ENCODE peak calls at places on chromosomes 12 and 14, in six cellular contexts. One of them, this sample, is unnamed.

GRCh38 chr12:704516-705242 is 41.4 kb upstream of the NINJ2 start:
- DNase-seq in GM23248: no peak
- DNase-seq in HCT116: no peak
- DNase-seq in endothelial cell of umbilical vein: no peak
- DNase-seq in SK-N-SH: no peak
- DNase-seq in DND-41: no peak
- DNase-seq in this sample: no peak

GRCh38 chr12:96434107-96434506 is 33.9 kb upstream of the CDK17 start:
- DNase-seq in HCT116: no peak
- DNase-seq in SK-N-SH: no peak
- DNase-seq in GM23248: peak
- DNase-seq in endothelial cell of umbilical vein: peak
- DNase-seq in DND-41: peak
- DNase-seq in this sample: no peak

GRCh38 chr12:101713059-101713682 is 15.7 kb downstream of the CHPT1 start:
- DNase-seq in GM23248: no peak
- DNase-seq in endothelial cell of umbilical vein: no peak
- DNase-seq in DND-41: no peak
- DNase-seq in HCT116: no peak
- DNase-seq in SK-N-SH: no peak
- DNase-seq in this sample: peak

GRCh38 chr12:6817662-6818157 is 3.9 kb upstream of the GPR162 start:
- DNase-seq in GM23248: no peak
- DNase-seq in DND-41: no peak
- DNase-seq in endothelial cell of umbilical vein: no peak
- DNase-seq in SK-N-SH: no peak
- DNase-seq in HCT116: no peak
- DNase-seq in this sample: no peak

GRCh38 chr14:81211844-81212243 is 8.9 kb downstream of the GTF2A1 start:
- DNase-seq in HCT116: no peak
- DNase-seq in GM23248: peak
- DNase-seq in SK-N-SH: peak
- DNase-seq in endothelial cell of umbilical vein: peak
- DNase-seq in DND-41: peak
- DNase-seq in this sample: peak

GRCh38 chr14:54725998-54726397 is 159.1 kb downstream of the SAMD4A start:
- DNase-seq in GM23248: no peak
- DNase-seq in endothelial cell of umbilical vein: no peak
- DNase-seq in DND-41: no peak
- DNase-seq in HCT116: no peak
- DNase-seq in SK-N-SH: no peak
- DNase-seq in this sample: no peak

GRCh38 chr12:54356951-54357356 is 7.3 kb downstream of the GPR84 start:
- DNase-seq in DND-41: no peak
- DNase-seq in GM23248: no peak
- DNase-seq in HCT116: no peak
- DNase-seq in SK-N-SH: no peak
- DNase-seq in endothelial cell of umbilical vein: no peak
- DNase-seq in this sample: no peak

GRCh38 chr12:132159555-132160003 is 15.3 kb downstream of the NOC4L start:
- DNase-seq in DND-41: no peak
- DNase-seq in HCT116: no peak
- DNase-seq in SK-N-SH: no peak
- DNase-seq in endothelial cell of umbilical vein: no peak
- DNase-seq in GM23248: no peak
- DNase-seq in this sample: no peak

GRCh38 chr12:59444932-59445331 is 150.9 kb upstream of the SLC16A7 start:
- DNase-seq in endothelial cell of umbilical vein: peak
- DNase-seq in DND-41: no peak
- DNase-seq in HCT116: no peak
- DNase-seq in SK-N-SH: no peak
- DNase-seq in GM23248: peak
- DNase-seq in this sample: no peak

GRCh38 chr12:1531160-1531653 is 63.2 kb downstream of the FBXL14 start:
- DNase-seq in endothelial cell of umbilical vein: no peak
- DNase-seq in DND-41: no peak
- DNase-seq in SK-N-SH: no peak
- DNase-seq in GM23248: peak
- DNase-seq in HCT116: no peak
- DNase-seq in this sample: no peak

GRCh38 chr12:115088328-115088994 is 404.5 kb upstream of the TBX3 start:
- DNase-seq in HCT116: no peak
- DNase-seq in DND-41: no peak
- DNase-seq in SK-N-SH: no peak
- DNase-seq in GM23248: peak
- DNase-seq in endothelial cell of umbilical vein: no peak
- DNase-seq in this sample: peak

GRCh38 chr12:68364893-68365725 is 32.9 kb upstream of the MDM1 start:
- DNase-seq in GM23248: peak
- DNase-seq in SK-N-SH: no peak
- DNase-seq in DND-41: peak
- DNase-seq in endothelial cell of umbilical vein: peak
- DNase-seq in HCT116: peak
- DNase-seq in this sample: peak

GRCh38 chr12:127063339-127064090 is 1203.5 kb upstream of the TMEM132C start:
- DNase-seq in HCT116: no peak
- DNase-seq in endothelial cell of umbilical vein: no peak
- DNase-seq in DND-41: no peak
- DNase-seq in GM23248: no peak
- DNase-seq in SK-N-SH: no peak
- DNase-seq in this sample: no peak

GRCh38 chr14:101559624-101560533 is 1.4 kb upstream of the DIO3 start:
- DNase-seq in endothelial cell of umbilical vein: no peak
- DNase-seq in GM23248: peak
- DNase-seq in SK-N-SH: peak
- DNase-seq in DND-41: no peak
- DNase-seq in HCT116: no peak
- DNase-seq in this sample: peak

GRCh38 chr12:98385636-98386035 is 129.8 kb upstream of the TMPO start:
- DNase-seq in endothelial cell of umbilical vein: no peak
- DNase-seq in DND-41: no peak
- DNase-seq in HCT116: no peak
- DNase-seq in SK-N-SH: no peak
- DNase-seq in GM23248: no peak
- DNase-seq in this sample: no peak

GRCh38 chr14:73254247-73255004 is 17.1 kb downstream of the PAPLN start:
- DNase-seq in SK-N-SH: no peak
- DNase-seq in endothelial cell of umbilical vein: no peak
- DNase-seq in GM23248: no peak
- DNase-seq in DND-41: no peak
- DNase-seq in HCT116: no peak
- DNase-seq in this sample: no peak

GRCh38 chr12:54141534-54142475 is 47.0 kb downstream of the SMUG1 start:
- DNase-seq in DND-41: no peak
- DNase-seq in SK-N-SH: no peak
- DNase-seq in endothelial cell of umbilical vein: no peak
- DNase-seq in GM23248: peak
- DNase-seq in HCT116: no peak
- DNase-seq in this sample: no peak

GRCh38 chr14:100883789-100884101 is 19.8 kb downstream of the RTL1 start:
- DNase-seq in DND-41: no peak
- DNase-seq in GM23248: no peak
- DNase-seq in endothelial cell of umbilical vein: no peak
- DNase-seq in SK-N-SH: no peak
- DNase-seq in HCT116: no peak
- DNase-seq in this sample: no peak

GRCh38 chr12:50765325-50765911 is 1.5 kb downstream of the ATF1 start:
- DNase-seq in GM23248: peak
- DNase-seq in HCT116: no peak
- DNase-seq in endothelial cell of umbilical vein: peak
- DNase-seq in SK-N-SH: peak
- DNase-seq in DND-41: peak
- DNase-seq in this sample: peak

GRCh38 chr12:6335451-6336078 is 6.3 kb downstream of the TNFRSF1A start:
- DNase-seq in endothelial cell of umbilical vein: peak
- DNase-seq in DND-41: peak
- DNase-seq in GM23248: peak
- DNase-seq in SK-N-SH: peak
- DNase-seq in HCT116: no peak
- DNase-seq in this sample: peak

GRCh38 chr14:85917631-85918030 is 387.7 kb downstream of the FLRT2 start:
- DNase-seq in GM23248: no peak
- DNase-seq in endothelial cell of umbilical vein: no peak
- DNase-seq in SK-N-SH: no peak
- DNase-seq in DND-41: no peak
- DNase-seq in HCT116: no peak
- DNase-seq in this sample: no peak

GRCh38 chr12:55931780-55932545 is 1.0 kb downstream of the DGKA start:
- DNase-seq in HCT116: no peak
- DNase-seq in DND-41: peak
- DNase-seq in SK-N-SH: peak
- DNase-seq in endothelial cell of umbilical vein: peak
- DNase-seq in GM23248: peak
- DNase-seq in this sample: peak

GRCh38 chr14:88802596-88802995 is 9.8 kb upstream of the EML5 start:
- DNase-seq in HCT116: no peak
- DNase-seq in endothelial cell of umbilical vein: no peak
- DNase-seq in GM23248: no peak
- DNase-seq in DND-41: no peak
- DNase-seq in SK-N-SH: no peak
- DNase-seq in this sample: no peak

GRCh38 chr14:32201816-32202467 is at the start of gene RNU6-7:
- DNase-seq in endothelial cell of umbilical vein: no peak
- DNase-seq in GM23248: peak
- DNase-seq in DND-41: no peak
- DNase-seq in SK-N-SH: peak
- DNase-seq in HCT116: no peak
- DNase-seq in this sample: peak

GRCh38 chr14:101254805-101255764 is 306.2 kb upstream of the DIO3 start:
- DNase-seq in endothelial cell of umbilical vein: no peak
- DNase-seq in GM23248: peak
- DNase-seq in SK-N-SH: peak
- DNase-seq in HCT116: no peak
- DNase-seq in DND-41: no peak
- DNase-seq in this sample: peak

GRCh38 chr12:98653866-98654493 is 8.9 kb downstream of the APAF1 start:
- DNase-seq in HCT116: peak
- DNase-seq in SK-N-SH: peak
- DNase-seq in GM23248: peak
- DNase-seq in endothelial cell of umbilical vein: peak
- DNase-seq in DND-41: no peak
- DNase-seq in this sample: peak

GRCh38 chr12:10701226-10701681 is 21.9 kb downstream of the YBX3 start:
- DNase-seq in endothelial cell of umbilical vein: no peak
- DNase-seq in HCT116: no peak
- DNase-seq in DND-41: no peak
- DNase-seq in GM23248: peak
- DNase-seq in SK-N-SH: no peak
- DNase-seq in this sample: no peak

GRCh38 chr12:113251404-113252070 is 30.3 kb downstream of the TPCN1 start:
- DNase-seq in SK-N-SH: no peak
- DNase-seq in DND-41: no peak
- DNase-seq in endothelial cell of umbilical vein: no peak
- DNase-seq in GM23248: no peak
- DNase-seq in HCT116: no peak
- DNase-seq in this sample: no peak

GRCh38 chr12:91178801-91179200 is 3.8 kb downstream of the DCN start:
- DNase-seq in endothelial cell of umbilical vein: no peak
- DNase-seq in GM23248: peak
- DNase-seq in SK-N-SH: no peak
- DNase-seq in HCT116: no peak
- DNase-seq in DND-41: no peak
- DNase-seq in this sample: no peak
- H3K4me3 ChIP-seq in endothelial cell of umbilical vein: no peak
- H3K4me3 ChIP-seq in GM23248: peak
- H3K4me3 ChIP-seq in SK-N-SH: no peak
- H3K4me3 ChIP-seq in HCT116: no peak
- H3K4me3 ChIP-seq in DND-41: no peak
- H3K4me3 ChIP-seq in this sample: peak

DNA sequence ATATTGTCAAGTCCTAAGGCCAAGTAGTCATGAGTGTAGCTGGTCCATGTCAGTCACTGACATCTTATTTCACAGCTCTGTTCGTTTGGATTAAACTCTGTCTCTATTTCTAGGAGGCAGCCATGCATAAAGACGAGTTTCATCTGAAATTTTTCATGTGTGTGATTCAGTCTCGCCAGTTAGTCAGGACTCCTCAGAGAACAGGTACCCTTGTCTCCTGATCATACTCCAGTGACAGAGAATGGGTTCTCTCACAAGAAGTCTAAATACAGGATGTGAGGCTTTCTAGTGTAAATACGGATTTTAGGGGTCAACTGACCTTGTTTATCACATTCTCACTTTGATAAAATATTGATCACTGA is 1.4 kb upstream of the SENP1 start:
- DNase-seq in SK-N-SH: no peak
- DNase-seq in endothelial cell of umbilical vein: no peak
- DNase-seq in DND-41: no peak
- DNase-seq in GM23248: no peak
- DNase-seq in HCT116: no peak
- DNase-seq in this sample: no peak
- H2AFZ ChIP-seq in SK-N-SH: peak
- H2AFZ ChIP-seq in endothelial cell of umbilical vein: no peak
- H2AFZ ChIP-seq in DND-41: peak
- H2AFZ ChIP-seq in GM23248: peak
- H2AFZ ChIP-seq in HCT116: no peak
- H2AFZ ChIP-seq in this sample: peak

DNA sequence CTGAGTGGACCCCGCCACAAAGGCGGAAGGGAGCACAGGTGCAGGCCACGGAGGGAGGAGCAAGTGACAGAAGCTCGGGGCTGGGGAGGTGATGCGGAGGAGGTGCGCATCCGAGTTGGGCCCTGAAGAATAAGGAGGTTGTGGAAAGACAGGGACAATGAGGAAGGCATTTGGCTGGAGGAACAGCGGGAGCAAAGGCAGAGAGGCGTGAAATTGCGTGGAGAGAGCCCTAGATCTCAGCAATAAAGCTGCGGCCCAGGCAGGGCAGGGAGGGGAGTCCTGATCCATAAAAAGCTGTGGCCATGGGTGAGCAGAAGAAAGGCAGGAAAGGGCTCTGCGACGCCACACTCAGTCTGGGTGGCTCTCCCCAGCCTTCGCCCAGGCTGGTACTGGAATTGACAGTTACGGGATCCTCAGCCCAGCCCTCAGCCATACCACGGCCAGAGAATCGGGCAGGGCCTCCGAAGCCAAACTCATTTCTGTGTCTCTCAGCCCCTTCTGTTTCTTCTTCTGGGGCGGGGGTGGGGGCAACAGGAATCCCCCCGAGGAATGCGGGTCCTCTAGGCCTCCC is 2.2 kb downstream of the FIGNL2 start:
- DNase-seq in SK-N-SH: no peak
- DNase-seq in DND-41: no peak
- DNase-seq in endothelial cell of umbilical vein: no peak
- DNase-seq in HCT116: no peak
- DNase-seq in GM23248: no peak
- DNase-seq in this sample: no peak
- H3K4me3 ChIP-seq in SK-N-SH: no peak
- H3K4me3 ChIP-seq in DND-41: no peak
- H3K4me3 ChIP-seq in endothelial cell of umbilical vein: no peak
- H3K4me3 ChIP-seq in HCT116: no peak
- H3K4me3 ChIP-seq in GM23248: peak
- H3K4me3 ChIP-seq in this sample: peak

DNA sequence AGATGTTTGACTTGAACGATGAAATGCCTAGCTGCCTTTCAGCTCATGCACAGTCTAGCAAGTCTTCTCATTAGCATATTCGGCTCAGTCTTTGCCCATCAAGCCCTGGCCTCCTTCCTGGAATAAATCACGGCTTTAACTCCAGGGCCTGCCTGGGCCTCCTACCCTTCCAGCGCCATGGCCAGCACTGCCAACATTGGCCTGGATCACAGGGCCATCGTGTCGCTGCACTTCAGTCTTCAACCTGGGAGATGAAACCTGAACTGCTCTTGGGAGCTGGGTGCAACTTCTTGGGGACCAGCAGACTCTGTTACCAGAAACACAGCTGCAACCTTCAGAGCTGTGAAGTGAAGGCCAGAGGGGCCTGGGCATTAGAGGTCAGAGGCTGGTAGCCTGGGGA is 126.6 kb upstream of the TMEM260 start:
- DNase-seq in DND-41: no peak
- DNase-seq in SK-N-SH: no peak
- DNase-seq in endothelial cell of umbilical vein: no peak
- DNase-seq in GM23248: no peak
- DNase-seq in HCT116: no peak
- DNase-seq in this sample: no peak
- H2AFZ ChIP-seq in DND-41: no peak
- H2AFZ ChIP-seq in SK-N-SH: no peak
- H2AFZ ChIP-seq in endothelial cell of umbilical vein: no peak
- H2AFZ ChIP-seq in GM23248: no peak
- H2AFZ ChIP-seq in HCT116: no peak
- H2AFZ ChIP-seq in this sample: no peak

This sample was measured in hepatocyte.